ENCODE peak calls at places on chromosome 3, in four cellular contexts. M is psoas muscle, T is mucosa of descending colon, L is mesendoderm. B is an unnamed sample. For H3K4me1, the result is how much of the 10 kb centered on the place peaks cover.

GRCh38 chr3:154615451-154615850 is 185.5 kb upstream of the GPR149 start:
- DNase-seq in M (no peak), T (no peak), L (no peak), B (no peak)

GRCh38 chr3:70716832-70717231 is 404.4 kb upstream of the MDFIC2 start:
- DNase-seq in M (peak), T (no peak), L (no peak), B (peak)

GRCh38 chr3:73179601-73180000 is 118.1 kb downstream of the EBLN2 start:
- DNase-seq in L (no peak), T (no peak), M (no peak), B (no peak)

GRCh38 chr3:101151286-101151901 is 158.2 kb upstream of the ABI3BP start:
- DNase-seq in L (no peak), M (no peak), T (no peak), B (no peak)

GRCh38 chr3:153400641-153401040 is 238.6 kb downstream of the RAP2B start:
- DNase-seq in T (no peak), M (no peak), L (no peak), B (no peak)

GRCh38 chr3:12750223-12750622 is 8.8 kb downstream of the TMEM40 start:
- DNase-seq in L (no peak), T (no peak), M (no peak), B (peak)

GRCh38 chr3:37974928-37975223 is 15.7 kb upstream of the VILL start:
- DNase-seq in L (no peak), M (no peak), T (no peak), B (no peak)

GRCh38 chr3:169668081-169668956 is 4.8 kb upstream of the MECOM start:
- DNase-seq in M (peak), L (peak), T (peak), B (peak)

GRCh38 chr3:33063651-33064051 is 33.3 kb downstream of the GLB1 start:
- DNase-seq in L (no peak), M (no peak), T (no peak), B (no peak)

GRCh38 chr3:126351086-126351770 is 6.0 kb downstream of the KLF15 start:
- DNase-seq in M (peak), T (peak), L (no peak), B (peak)

GRCh38 chr3:143288944-143289343 is 169.4 kb downstream of the CHST2 start:
- DNase-seq in T (no peak), M (no peak), L (no peak), B (no peak)

GRCh38 chr3:38360345-38360744 is 13.8 kb downstream of the XYLB start:
- DNase-seq in M (no peak), T (no peak), L (no peak), B (no peak)

GRCh38 chr3:47849186-47850061 is 46.5 kb downstream of the DHX30 start:
- DNase-seq in L (no peak), M (no peak), T (no peak), B (no peak)

GRCh38 chr3:127053450-127053849 is 70.5 kb downstream of the PLXNA1 start:
- DNase-seq in T (no peak), L (no peak), M (peak), B (no peak)

GRCh38 chr3:150261958-150262357 is 146.1 kb upstream of the TSC22D2 start:
- DNase-seq in T (no peak), L (peak), M (no peak), B (no peak)

GRCh38 chr3:150265305-150265704 is 142.8 kb upstream of the TSC22D2 start:
- DNase-seq in M (no peak), T (no peak), L (no peak), B (no peak)

GRCh38 chr3:150259526-150260145 is 148.5 kb upstream of the TSC22D2 start:
- DNase-seq in M (no peak), L (no peak), T (no peak), B (no peak)

GRCh38 chr3:150264560-150264959 is 143.5 kb upstream of the TSC22D2 start:
- DNase-seq in M (no peak), L (no peak), T (no peak), B (no peak)

DNA sequence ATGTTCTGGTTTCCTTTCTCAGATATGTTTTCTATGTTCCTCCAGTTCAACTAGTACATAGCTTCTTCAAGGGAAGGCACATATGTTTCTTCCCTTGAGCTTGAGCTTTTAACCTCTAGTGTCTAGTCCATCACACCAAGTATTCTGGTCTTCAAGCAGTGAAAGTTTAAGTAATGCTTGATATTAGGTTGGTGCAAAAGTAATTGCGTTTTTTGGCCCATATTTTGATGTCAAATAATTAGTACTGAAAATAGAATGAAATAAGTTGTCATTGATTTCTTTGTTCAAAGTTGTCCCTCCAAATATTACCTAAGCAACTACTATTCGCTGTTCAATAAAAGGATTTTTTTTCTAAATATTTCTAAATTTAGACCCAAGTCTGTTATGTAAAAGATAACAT is 146.7 kb upstream of the TSC22D2 start:
- DNase-seq in T (no peak), L (no peak), M (no peak), B (no peak)
- H3K4me1 ChIP-seq in T (under half), L (under half), M (under half), B (under half)

GRCh38 chr3:120432105-120432860 is 18.5 kb downstream of the FSTL1 start:
- DNase-seq in T (no peak), M (no peak), L (peak), B (peak)
- H3K4me1 ChIP-seq in T (under half), M (under half), L (under half), B (under half)

DNA sequence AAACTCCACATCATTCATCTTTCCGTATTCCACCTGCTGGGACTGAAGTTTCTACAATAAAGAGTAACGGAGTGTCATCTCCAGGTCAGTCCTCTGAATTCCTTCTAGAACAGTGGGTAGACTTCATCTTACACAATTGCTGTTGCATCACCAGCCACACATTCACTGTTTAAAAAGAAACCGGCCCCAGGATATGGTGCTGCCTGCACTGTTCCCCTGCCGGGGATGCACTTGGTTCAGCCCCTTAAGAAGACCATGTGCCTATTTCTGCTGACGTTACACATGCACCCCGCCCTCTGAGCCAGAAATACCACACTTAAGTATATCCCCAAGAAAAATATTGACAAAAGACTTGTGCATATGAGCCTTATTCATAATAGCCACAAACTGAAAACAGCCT is 233.4 kb downstream of the FEZF2 start:
- DNase-seq in L (no peak), T (no peak), M (no peak), B (no peak)
- H3K4me1 ChIP-seq in L (under half), T (under half), M (under half), B (under half)

GRCh38 chr3:59992578-59992977 is 942.8 kb upstream of the CFAP20DC start:
- DNase-seq in L (no peak), T (no peak), M (no peak), B (no peak)
- H3K4me1 ChIP-seq in L (under half), T (under half), M (under half), B (under half)

GRCh38 chr3:25001041-25001591 is 426.9 kb upstream of the RARB start:
- DNase-seq in T (no peak), L (peak), M (no peak), B (no peak)

GRCh38 chr3:25002052-25002451 is 426.0 kb upstream of the RARB start:
- DNase-seq in T (no peak), L (peak), M (no peak), B (no peak)

GRCh38 chr3:24999357-24999756 is 428.7 kb upstream of the RARB start:
- DNase-seq in M (no peak), T (no peak), L (no peak), B (no peak)
- H3K4me1 ChIP-seq in M (under half), T (under half), L (under half), B (under half)

GRCh38 chr3:183538475-183538874 is 17.0 kb downstream of the KLHL6 start:
- DNase-seq in M (no peak), L (no peak), T (no peak), B (no peak)
- H3K4me1 ChIP-seq in M (under half), L (under half), T (under half), B (under half)

DNA sequence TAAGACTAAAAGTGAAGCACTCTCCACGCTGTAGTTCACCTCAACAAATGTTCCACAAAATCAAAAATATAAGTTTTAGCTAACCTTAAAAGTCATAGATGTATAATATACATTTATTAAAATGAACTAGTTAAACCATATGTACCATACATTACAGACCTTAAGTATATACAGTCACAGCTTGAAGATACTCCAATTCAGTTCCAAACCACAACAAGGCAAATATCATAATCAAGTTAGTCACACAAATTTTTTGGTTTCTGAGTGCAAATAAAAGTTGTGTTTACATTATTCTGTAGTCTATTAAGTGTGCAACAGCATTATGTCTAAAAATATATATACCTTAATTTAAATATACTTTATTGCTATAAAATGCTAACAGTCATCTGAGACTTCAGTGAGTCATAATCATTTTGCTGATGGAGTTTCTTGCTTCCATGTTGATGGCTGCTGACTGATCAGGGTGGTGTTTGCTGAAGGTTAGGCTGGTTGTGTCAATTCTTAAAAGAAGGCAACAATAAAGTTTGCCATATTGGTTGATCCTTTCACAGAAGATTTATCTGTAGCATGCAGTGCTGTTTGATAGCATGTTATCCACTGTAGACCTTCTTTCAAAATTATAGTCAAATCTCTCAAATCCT is 736.7 kb downstream of the NSUN3 start:
- DNase-seq in T (no peak), M (no peak), L (no peak), B (no peak)
- H3K4me1 ChIP-seq in T (under half), M (under half), L (under half), B (under half)

GRCh38 chr3:9512456-9513045 is 41.1 kb downstream of the LHFPL4 start:
- DNase-seq in M (no peak), L (no peak), T (no peak), B (no peak)

GRCh38 chr3:9503283-9503682 is 50.3 kb downstream of the LHFPL4 start:
- DNase-seq in T (peak), L (peak), M (peak), B (peak)

GRCh38 chr3:9507586-9508578 is 45.7 kb downstream of the LHFPL4 start:
- DNase-seq in T (no peak), L (peak), M (no peak), B (no peak)

GRCh38 chr3:9514306-9514705 is 39.3 kb downstream of the LHFPL4 start:
- DNase-seq in L (no peak), M (no peak), T (no peak), B (no peak)

GRCh38 chr3:9508781-9509180 is 44.8 kb downstream of the LHFPL4 start:
- DNase-seq in T (no peak), M (no peak), L (peak), B (no peak)
- H3K4me1 ChIP-seq in T (under half), M (under half), L (under half), B (under half)